ENCODE peak calls at places on chromosomes 1 and 21, in four cellular contexts. Y, C, L and Z are unnamed samples. For H3K27me3, the result is how much of the 10 kb centered on the place peaks cover.

GRCh38 chr1:177959793-177960515 is 9.9 kb downstream of the SEC16B start:
- DNase-seq in L (no peak), Y (no peak), C (peak), Z (no peak)

GRCh38 chr1:84944767-84945486 is 51.9 kb upstream of the LPAR3 start:
- DNase-seq in Y (peak), L (no peak), C (peak), Z (peak)

GRCh38 chr1:58395355-58395754 is 151.2 kb downstream of the OMA1 start:
- DNase-seq in C (no peak), Y (peak), L (no peak), Z (peak)

GRCh38 chr1:230086152-230086551 is 19.1 kb downstream of the GALNT2 start:
- DNase-seq in C (no peak), L (no peak), Y (no peak), Z (no peak)

GRCh38 chr21:45511661-45512431 is 30.4 kb downstream of the SLC19A1 start:
- DNase-seq in Y (no peak), L (peak), C (no peak), Z (no peak)

GRCh38 chr1:201933840-201934430 is 12.4 kb downstream of the LMOD1 start:
- DNase-seq in L (no peak), C (no peak), Y (no peak), Z (no peak)

GRCh38 chr1:12152106-12152891 is 14.5 kb upstream of the TNFRSF1B start:
- DNase-seq in Y (no peak), L (no peak), C (no peak), Z (no peak)

GRCh38 chr1:244044423-244044822 is 6.7 kb upstream of the ZBTB18 start:
- DNase-seq in L (no peak), Y (no peak), C (no peak), Z (no peak)

GRCh38 chr1:35577071-35577998 is 4.2 kb downstream of the TFAP2E start:
- DNase-seq in L (no peak), Y (no peak), C (peak), Z (no peak)

GRCh38 chr1:50978852-50979781 is 9.1 kb downstream of the CDKN2C start:
- DNase-seq in C (no peak), Y (no peak), L (no peak), Z (no peak)

GRCh38 chr1:6734579-6735397 is 33.2 kb upstream of the DNAJC11 start:
- DNase-seq in L (no peak), C (no peak), Y (no peak), Z (no peak)

GRCh38 chr1:90850181-90850924 is 133.3 kb upstream of the BARHL2 start:
- DNase-seq in L (no peak), Y (no peak), C (peak), Z (no peak)

GRCh38 chr1:234597894-234598293 is 12.1 kb downstream of the IRF2BP2 start:
- DNase-seq in Y (no peak), C (peak), L (no peak), Z (no peak)
- TF ChIP-seq CTCF in Y (peak), C (peak), L (peak), Z (peak)

GRCh38 chr1:42691157-42691498 is 8.9 kb downstream of the YBX1 start:
- DNase-seq in L (no peak), Y (no peak), C (no peak), Z (no peak)

GRCh38 chr1:42692941-42693340 is 10.7 kb downstream of the YBX1 start:
- DNase-seq in Y (no peak), L (no peak), C (no peak), Z (no peak)

GRCh38 chr1:42692461-42692860 is 10.2 kb downstream of the YBX1 start:
- DNase-seq in L (no peak), C (peak), Y (peak), Z (no peak)

GRCh38 chr1:42689912-42690311 is 7.7 kb downstream of the YBX1 start:
- DNase-seq in C (no peak), Y (no peak), L (no peak), Z (no peak)

GRCh38 chr1:42690477-42691156 is 8.4 kb downstream of the YBX1 start:
- DNase-seq in Y (no peak), L (no peak), C (no peak), Z (no peak)
- H3K4me3 ChIP-seq in Y (no peak), L (no peak), C (no peak), Z (no peak)

GRCh38 chr21:42300045-42300583 is 15.1 kb downstream of the TFF3 start:
- DNase-seq in C (no peak), Y (no peak), L (no peak), Z (no peak)
- H3K27me3 ChIP-seq in C (under half), Y (under half), L (under half), Z (under half)

GRCh38 chr1:78113156-78113916 is 67.6 kb downstream of the GIPC2 start:
- DNase-seq in C (no peak), L (no peak), Y (no peak), Z (no peak)

GRCh38 chr1:78114034-78114956 is 68.5 kb downstream of the GIPC2 start:
- DNase-seq in C (peak), L (no peak), Y (peak), Z (peak)
- TF ChIP-seq CTCF in C (peak), L (peak), Y (peak), Z (peak)